ENCODE peak calls at places on chromosomes 4 and X, in nine cellular contexts. X is psoas muscle, L is bronchial epithelial cell, Y is fibroblast of pulmonary artery, E is esophagus squamous epithelium, O is HL-60, Q is ovary, P is ascending aorta, G is colonic mucosa. D is an unnamed sample.

GRCh38 chr4:149914521-149915115 is 99.0 kb upstream of the IQCM start:
- DNase-seq in O (peak), E (no peak), Q (no peak), L (peak), G (peak), P (no peak), X (no peak), Y (peak), D (no peak)

GRCh38 chr4:181488926-181489325 is 754.3 kb upstream of the TENM3 start:
- DNase-seq in E (no peak), G (no peak), Q (no peak), Y (no peak), O (no peak), P (no peak), X (no peak), L (no peak), D (no peak)

GRCh38 chrX:97527725-97528124 is 644.0 kb downstream of the RPA4 start:
- DNase-seq in E (no peak), Q (no peak), L (no peak), P (no peak), G (no peak), Y (no peak), X (no peak), O (no peak), D (no peak)

GRCh38 chr4:110096406-110096805 is 102.0 kb downstream of the ELOVL6 start:
- DNase-seq in L (no peak), O (no peak), G (no peak), Q (no peak), Y (no peak), P (no peak), X (no peak), E (no peak), D (no peak)

GRCh38 chrX:41116948-41117347 is 31.7 kb downstream of the USP9X start:
- DNase-seq in G (no peak), X (no peak), O (no peak), L (peak), E (no peak), Q (no peak), Y (no peak), P (no peak), D (no peak)

GRCh38 chrX:13087322-13088154 is 43.1 kb upstream of the FAM9C start:
- DNase-seq in O (peak), P (no peak), G (no peak), Q (no peak), L (peak), E (no peak), X (no peak), Y (peak), D (no peak)

GRCh38 chr4:81811562-81812293 is 340.0 kb upstream of the RASGEF1B start:
- DNase-seq in Y (no peak), Q (no peak), O (no peak), X (no peak), P (no peak), E (no peak), G (no peak), L (no peak), D (no peak)

GRCh38 chr4:46953564-46953963 is 39.8 kb downstream of the GABRA4 start:
- DNase-seq in P (no peak), Q (no peak), O (no peak), Y (no peak), X (no peak), E (no peak), G (no peak), L (no peak), D (no peak)

GRCh38 chr4:92111493-92111892 is 192.3 kb upstream of the GRID2 start:
- DNase-seq in E (no peak), X (no peak), L (no peak), O (no peak), Y (no peak), P (no peak), G (no peak), Q (no peak), D (no peak)

GRCh38 chr4:151304755-151305154 is 20.6 kb downstream of the SH3D19 start:
- DNase-seq in O (no peak), L (peak), X (no peak), G (no peak), P (no peak), E (no peak), Y (no peak), Q (no peak), D (no peak)

GRCh38 chrX:25015486-25016360 is at the start of gene ARX:
- DNase-seq in Y (peak), E (no peak), Q (peak), X (peak), O (no peak), G (peak), L (peak), P (no peak), D (no peak)

GRCh38 chr4:2827071-2827873 is 16.4 kb upstream of the ADD1 start:
- DNase-seq in L (no peak), X (no peak), P (peak), Q (no peak), Y (no peak), G (no peak), O (no peak), E (no peak), D (no peak)

GRCh38 chrX:26522501-26522900 is 306.5 kb downstream of the MAGEB5 start:
- DNase-seq in E (no peak), X (no peak), O (no peak), Y (no peak), Q (no peak), G (no peak), P (no peak), L (no peak), D (no peak)

GRCh38 chr4:113042502-113042901 is 7.0 kb upstream of the ANK2 start:
- DNase-seq in X (no peak), O (no peak), Q (no peak), E (no peak), P (no peak), Y (no peak), G (no peak), L (no peak), D (no peak)

GRCh38 chrX:137930562-137930961 is 364.6 kb downstream of the ZIC3 start:
- DNase-seq in G (no peak), E (no peak), O (no peak), Q (no peak), L (no peak), X (no peak), Y (no peak), P (no peak), D (no peak)

GRCh38 chr4:162245051-162245450 is 81.3 kb upstream of the FSTL5 start:
- DNase-seq in X (no peak), O (no peak), Q (no peak), Y (no peak), E (no peak), G (no peak), P (no peak), L (no peak), D (no peak)

GRCh38 chr4:108166441-108167315 is 2.1 kb downstream of the LEF1 start:
- DNase-seq in O (no peak), Y (no peak), E (no peak), X (no peak), L (no peak), Q (no peak), P (no peak), G (peak), D (no peak)

GRCh38 chrX:34880656-34881055 is 61.9 kb upstream of the FAM47B start:
- DNase-seq in E (no peak), O (no peak), L (peak), Y (peak), X (no peak), G (no peak), P (no peak), Q (no peak), D (no peak)

GRCh38 chr4:113718252-113718651 is 43.3 kb downstream of the CAMK2D start:
- DNase-seq in E (no peak), Q (no peak), P (no peak), L (no peak), Y (no peak), X (no peak), G (no peak), O (no peak), D (no peak)

GRCh38 chrX:136725446-136726104 is 55.2 kb downstream of the ARHGEF6 start:
- DNase-seq in E (no peak), G (no peak), Y (peak), Q (no peak), P (no peak), X (peak), L (peak), O (no peak), D (peak)

DNA sequence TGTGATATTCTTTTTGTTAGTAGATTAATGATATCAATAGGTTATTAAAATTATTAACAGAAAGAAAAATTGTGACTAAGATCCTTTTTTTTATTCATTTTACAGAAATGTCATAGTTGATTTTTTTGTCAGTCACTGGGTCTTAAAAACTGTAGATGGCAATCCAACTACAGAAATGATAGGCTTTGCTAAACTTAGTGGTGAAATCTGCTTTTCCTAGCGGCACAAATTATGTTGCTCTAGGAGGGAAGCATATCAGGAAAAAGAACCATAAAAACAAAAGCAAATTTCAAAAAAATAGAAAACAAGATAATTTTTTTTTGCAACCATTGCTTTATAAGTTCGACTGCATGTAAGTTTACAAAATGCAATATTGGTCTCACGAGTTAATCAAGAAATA is 443.5 kb upstream of the IGFBP7 start:
- DNase-seq in Q (no peak), Y (no peak), G (no peak), E (no peak), L (no peak), P (no peak), O (no peak), X (no peak), D (no peak)
- TF ChIP-seq CTCF in Q (no peak), Y (no peak), G (no peak), E (no peak), L (no peak), P (no peak), O (no peak), X (no peak), D (no peak)

GRCh38 chr4:89898304-89898716 is 3.7 kb downstream of the MMRN1 start:
- DNase-seq in G (no peak), Q (no peak), X (no peak), O (no peak), L (no peak), Y (no peak), E (no peak), P (no peak), D (no peak)

GRCh38 chr4:89897867-89898266 is 3.2 kb downstream of the MMRN1 start:
- DNase-seq in O (no peak), E (no peak), Q (no peak), L (no peak), P (no peak), G (no peak), Y (no peak), X (no peak), D (no peak)

GRCh38 chr4:89899854-89900253 is 5.2 kb downstream of the MMRN1 start:
- DNase-seq in Y (no peak), L (no peak), X (no peak), P (no peak), Q (no peak), G (no peak), E (no peak), O (no peak), D (no peak)

GRCh38 chr4:89899157-89899556 is 4.5 kb downstream of the MMRN1 start:
- DNase-seq in E (no peak), Y (peak), X (no peak), P (no peak), Q (no peak), L (no peak), O (no peak), G (no peak), D (no peak)

GRCh38 chr4:89894654-89895652 is at the start of gene MMRN1:
- DNase-seq in G (no peak), Q (no peak), X (no peak), E (no peak), L (no peak), P (no peak), O (no peak), Y (peak), D (no peak)
- H3K4me3 ChIP-seq in G (no peak), Q (no peak), X (no peak), E (peak), L (no peak), P (no peak), O (no peak), Y (no peak), D (no peak)

DNA sequence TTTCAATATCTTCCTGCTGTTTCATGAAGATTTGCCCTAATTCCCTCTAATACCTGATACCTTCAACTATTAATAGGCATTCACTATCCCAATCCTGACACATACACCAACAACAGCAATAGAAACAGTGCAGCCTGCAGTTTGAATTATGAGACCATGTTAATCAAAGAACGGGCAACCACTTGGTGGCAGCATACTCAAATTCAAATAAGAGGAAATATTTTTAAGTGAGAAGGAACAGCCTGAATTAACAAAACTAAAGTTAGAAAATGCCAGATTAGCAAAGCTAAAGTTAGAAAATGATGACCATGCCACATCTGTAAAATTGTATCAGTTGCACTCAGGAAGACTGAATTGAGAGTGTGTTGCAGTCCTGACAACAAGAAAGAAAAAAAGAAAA is 204.9 kb downstream of the SMARCA1 start:
- DNase-seq in Y (peak), X (no peak), E (no peak), O (no peak), P (no peak), Q (no peak), G (peak), L (peak), D (no peak)
- TF ChIP-seq CTCF in Y (peak), X (peak), E (no peak), O (no peak), P (no peak), Q (no peak), G (no peak), L (no peak), D (no peak)

DNA sequence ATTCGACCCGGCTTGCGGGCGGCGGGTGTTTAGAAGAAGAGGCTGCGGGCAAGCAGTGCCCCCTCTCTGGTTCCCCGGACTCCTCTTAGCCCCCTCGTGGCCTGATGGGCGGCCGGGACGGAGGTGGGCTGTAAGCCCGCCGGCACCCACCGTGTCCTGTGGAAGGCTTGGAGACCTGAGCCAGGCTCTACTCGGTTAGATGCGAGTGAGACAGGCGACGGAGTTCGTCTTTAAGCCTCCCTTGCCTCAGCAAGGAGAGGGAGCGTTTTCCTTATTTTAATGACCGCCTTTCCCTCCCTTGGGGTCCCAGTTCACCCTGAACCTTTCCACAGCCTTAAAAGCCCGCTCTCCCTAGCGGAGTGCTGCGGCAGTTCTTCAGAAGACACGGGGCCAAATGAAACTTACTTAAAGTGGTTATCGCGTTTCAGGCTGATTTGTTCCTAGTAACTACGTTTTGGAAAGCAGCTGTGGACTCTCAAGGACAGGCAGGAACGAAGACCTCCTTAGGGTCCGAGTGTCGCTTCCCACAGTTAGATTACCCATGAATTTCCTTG is 970 bp downstream of the SLITRK2 start:
- DNase-seq in E (no peak), O (no peak), L (no peak), G (no peak), X (no peak), Y (no peak), P (no peak), Q (no peak), D (no peak)
- H3K4me3 ChIP-seq in E (no peak), O (no peak), L (no peak), G (no peak), X (peak), Y (no peak), P (peak), Q (peak), D (peak)

DNA sequence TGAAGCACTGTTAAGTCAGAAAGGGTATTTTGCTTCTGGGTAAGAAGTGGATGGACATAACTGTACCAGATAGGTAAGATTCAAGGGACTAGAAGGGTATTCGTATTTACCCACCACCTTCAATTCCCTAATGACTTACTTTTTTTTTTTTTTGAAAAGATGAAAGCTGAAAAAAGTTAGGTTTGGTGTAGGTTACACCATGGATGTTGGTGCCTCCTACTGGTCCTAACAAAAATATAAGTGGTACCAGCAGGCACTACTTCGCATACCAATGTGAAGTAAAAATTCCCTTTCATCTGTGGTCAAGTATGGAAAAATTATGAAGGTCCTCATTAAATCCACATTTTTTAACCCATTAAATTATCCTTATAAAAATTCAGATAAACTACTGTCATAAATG is 7.2 kb downstream of the ANKRD17 start:
- DNase-seq in E (no peak), G (no peak), Y (peak), Q (no peak), O (no peak), X (no peak), P (no peak), L (no peak), D (no peak)
- TF ChIP-seq CTCF in E (no peak), G (no peak), Y (peak), Q (no peak), O (no peak), X (no peak), P (no peak), L (no peak), D (no peak)

DNA sequence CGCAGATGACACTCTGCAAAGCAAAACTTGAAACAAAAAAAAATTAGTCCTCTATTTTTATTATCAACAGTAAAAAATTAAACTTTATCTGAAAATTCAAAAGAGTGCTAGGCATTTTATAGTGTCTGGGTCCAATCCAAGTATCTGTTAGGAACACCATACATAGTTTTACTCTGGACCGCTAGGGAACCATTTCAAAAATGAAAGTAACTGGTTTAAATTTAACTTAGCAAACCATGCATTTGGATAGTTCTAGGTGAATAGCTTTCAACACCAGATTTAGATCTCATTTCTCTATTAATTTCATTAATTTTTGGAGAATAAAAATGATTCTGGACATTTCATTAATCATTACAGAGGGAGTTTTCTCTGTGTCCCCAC is 1.2 kb downstream of the KLKB1 start:
- DNase-seq in E (no peak), L (no peak), X (no peak), G (no peak), Y (peak), P (no peak), Q (no peak), O (no peak), D (no peak)
- H3K4me3 ChIP-seq in E (no peak), L (no peak), X (peak), G (no peak), Y (peak), P (peak), Q (peak), O (no peak), D (no peak)

GRCh38 chr4:1193206-1194027 is 21.0 kb upstream of the SPON2 start:
- DNase-seq in E (no peak), P (no peak), Q (no peak), L (no peak), Y (peak), G (peak), X (peak), O (no peak), D (no peak)

GRCh38 chr4:1195894-1196401 is 23.6 kb upstream of the SPON2 start:
- DNase-seq in O (no peak), L (no peak), G (peak), Q (no peak), P (no peak), X (peak), Y (no peak), E (no peak), D (peak)

GRCh38 chr4:1192493-1193205 is 20.3 kb upstream of the SPON2 start:
- DNase-seq in Y (no peak), P (no peak), Q (peak), L (no peak), O (no peak), G (peak), E (no peak), X (peak), D (no peak)

GRCh38 chr4:1195109-1195671 is 22.8 kb upstream of the SPON2 start:
- DNase-seq in Q (no peak), O (no peak), Y (no peak), E (no peak), L (no peak), X (peak), G (peak), P (no peak), D (peak)

GRCh38 chr4:1194028-1194900 is 21.9 kb upstream of the SPON2 start:
- DNase-seq in P (no peak), Y (peak), L (no peak), Q (peak), O (no peak), G (peak), E (no peak), X (peak), D (peak)
- TF ChIP-seq CTCF in P (no peak), Y (no peak), L (no peak), Q (no peak), O (no peak), G (no peak), E (no peak), X (peak), D (peak)